ENCODE peak calls at places on chromosome 17, in six cellular contexts. C is activated CD4-positive, alpha-beta T cell treated with anti-CD3 and anti-CD28 coated beads for 48 hours; Z is AG09309; F is brain pericyte; D is heart right ventricle; V is WTC11. E is an unnamed sample.

GRCh38 chr17:2025220-2025621 is at the start of gene RTN4RL1:
- DNase-seq in F (no peak), C (peak; percentile 67), D (peak; percentile 68), V (peak; percentile 56), Z (no peak), E (peak; percentile 55)

GRCh38 chr17:48258317-48258716 is 150.8 kb downstream of the SNX11 start:
- DNase-seq in C (no peak), F (no peak), Z (no peak), V (no peak), D (no peak), E (no peak)

GRCh38 chr17:65058615-65059014 is 2.1 kb upstream of the GNA13 start:
- DNase-seq in C (no peak), F (no peak), Z (no peak), D (no peak), V (no peak), E (no peak)

GRCh38 chr17:61393550-61393903 is 6.1 kb upstream of the TBX2 start:
- DNase-seq in V (peak; percentile 48), D (no peak), F (no peak), C (peak; percentile 51), Z (no peak), E (no peak)

GRCh38 chr17:3843935-3844516 is 2.0 kb downstream of the NCBP3 start:
- DNase-seq in D (no peak), C (peak; percentile 65), F (no peak), Z (no peak), V (peak; percentile 67), E (no peak)

GRCh38 chr17:72110953-72111339 is 9.9 kb upstream of the SOX9 start:
- DNase-seq in V (no peak), C (no peak), D (no peak), Z (no peak), F (no peak), E (no peak)

GRCh38 chr17:62966426-62967110 is 533 bp downstream of the TANC2 start:
- DNase-seq in F (no peak), D (peak; percentile 45), C (peak; percentile 57), V (peak; percentile 44), Z (no peak), E (peak; percentile 64)

GRCh38 chr17:36461330-36462110 is 25.0 kb upstream of the ZNHIT3 start:
- DNase-seq in Z (no peak), D (no peak), F (no peak), V (no peak), C (no peak), E (no peak)

GRCh38 chr17:73096866-73097265 is 4.4 kb upstream of the SLC39A11 start:
- DNase-seq in C (no peak), Z (peak; percentile 29), V (no peak), D (no peak), F (no peak), E (no peak)

GRCh38 chr17:64083571-64084085 is 46.3 kb downstream of the ERN1 start:
- DNase-seq in Z (no peak), V (no peak), C (no peak), F (no peak), D (no peak), E (no peak)